ENCODE peak calls at places on chromosomes 16 and 17, in four cellular contexts. N is T-helper 2 cell, G is NCI-H460, S is suprapubic skin. T is an unnamed sample.

GRCh38 chr17:70251704-70252103 is 82.4 kb downstream of the KCNJ2 start:
- DNase-seq in N (no peak), G (no peak), S (no peak), T (no peak)

GRCh38 chr16:88345943-88346560 is 36.7 kb upstream of the ZNF469 start:
- DNase-seq in N (no peak), G (no peak), S (no peak), T (no peak)

GRCh38 chr16:50363656-50364055 is 5.1 kb downstream of the BRD7 start:
- DNase-seq in N (no peak), G (no peak), S (no peak), T (no peak)

GRCh38 chr17:45170976-45171337 is 9.3 kb downstream of the HEXIM2 start:
- DNase-seq in N (no peak), G (peak), S (peak), T (no peak)

GRCh38 chr16:871562-872330 is 71.2 kb upstream of the GNG13 start:
- DNase-seq in N (no peak), G (no peak), S (no peak), T (no peak)

GRCh38 chr17:73513426-73513825 is 130.8 kb downstream of the SDK2 start:
- DNase-seq in N (no peak), G (no peak), S (no peak), T (no peak)

GRCh38 chr17:6161456-6161855 is 91.3 kb downstream of the WSCD1 start:
- DNase-seq in N (no peak), G (no peak), S (no peak), T (no peak)

GRCh38 chr16:72723781-72724180 is 324.1 kb downstream of the ZFHX3 start:
- DNase-seq in N (no peak), G (no peak), S (no peak), T (no peak)

GRCh38 chr17:37742114-37742761 is 2.6 kb downstream of the HNF1B start:
- DNase-seq in N (no peak), G (no peak), S (no peak), T (no peak)

GRCh38 chr16:56861092-56861610 is 3.9 kb upstream of the SLC12A3 start:
- DNase-seq in N (no peak), G (no peak), S (no peak), T (no peak)

GRCh38 chr16:71966932-71967331 is 33.3 kb downstream of the PKD1L3 start:
- DNase-seq in N (no peak), G (no peak), S (no peak), T (no peak)

GRCh38 chr17:49003557-49004511 is 6.6 kb downstream of the IGF2BP1 start:
- DNase-seq in N (no peak), G (no peak), S (peak), T (no peak)

GRCh38 chr17:68812876-68813584 is 142.2 kb downstream of the ABCA8 start:
- DNase-seq in N (no peak), G (no peak), S (no peak), T (no peak)

GRCh38 chr16:86222541-86222940 is 287.8 kb upstream of the FOXF1 start:
- DNase-seq in N (no peak), G (peak), S (no peak), T (no peak)

GRCh38 chr16:27361987-27362386 is 40.0 kb upstream of the IL21R start:
- DNase-seq in N (no peak), G (no peak), S (no peak), T (no peak)

GRCh38 chr16:12002447-12003006 is 26.0 kb downstream of the SNX29 start:
- DNase-seq in N (no peak), G (no peak), S (no peak), T (peak)

GRCh38 chr16:88499836-88500251 is 46.8 kb downstream of the ZFPM1 start:
- DNase-seq in N (no peak), G (no peak), S (no peak), T (no peak)

GRCh38 chr16:529012-529575 is 1.6 kb downstream of the CAPN15 start:
- DNase-seq in N (no peak), G (no peak), S (no peak), T (no peak)

GRCh38 chr16:22189473-22190168 is 16.5 kb upstream of the EEF2K start:
- DNase-seq in N (peak), G (no peak), S (peak), T (peak)

T was measured in DMS79.